ENCODE peak calls at places on chromosome 5, in seven cellular contexts. A is GM23338, Q is PC-3, D is SK-N-SH, H is hepatocyte, V is HCT116, I is MM.1S. G is an unnamed sample.
A peak's percentile ranks its signal among the peaks of the same experiment; 100 is the strongest.

GRCh38 chr5:95984287-95984938 is 22.8 kb upstream of the ELL2 start:
- DNase-seq in A (no peak), Q (no peak), D (no peak), H (no peak), V (no peak), I (no peak), G (no peak)

GRCh38 chr5:90562331-90562730 is 3.7 kb downstream of the ADGRV1 start:
- DNase-seq in A (peak; percentile 18), Q (no peak), D (no peak), H (no peak), V (no peak), I (no peak), G (no peak)

GRCh38 chr5:7010578-7010977 is 297.3 kb downstream of the TENT4A start:
- DNase-seq in A (peak; percentile 41), Q (peak; percentile 14), D (no peak), H (peak; percentile 8), V (no peak), I (no peak), G (no peak)

GRCh38 chr5:93637697-93638096 is 54.7 kb downstream of the NR2F1 start:
- DNase-seq in A (no peak), Q (no peak), D (no peak), H (no peak), V (no peak), I (no peak), G (no peak)

GRCh38 chr5:17964067-17964466 is 329.8 kb downstream of the TAF11L14 start:
- DNase-seq in A (no peak), Q (peak; percentile 26), D (no peak), H (no peak), V (no peak), I (no peak), G (no peak)

GRCh38 chr5:93145767-93146166 is 435.3 kb downstream of the NR2F1-AS1 start:
- DNase-seq in A (no peak), Q (peak; percentile 49), D (no peak), H (no peak), V (no peak), I (no peak), G (no peak)

GRCh38 chr5:9553561-9553960 is 7.7 kb upstream of the SEMA5A start:
- DNase-seq in A (no peak), Q (no peak), D (no peak), H (peak; percentile 16), V (no peak), I (no peak), G (no peak)

GRCh38 chr5:168984135-168984675 is 316.7 kb downstream of the SLIT3 start:
- DNase-seq in A (peak; percentile 38), Q (no peak), D (no peak), H (no peak), V (no peak), I (no peak), G (no peak)

GRCh38 chr5:84383816-84384603 is 670 bp downstream of the EDIL3 start:
- DNase-seq in A (peak; percentile 94), Q (peak; percentile 53), D (peak; percentile 51), H (peak; percentile 52), V (no peak), I (no peak), G (no peak)

GRCh38 chr5:142014911-142015584 is 2.2 kb upstream of the GNPDA1 start:
- DNase-seq in A (peak; percentile 81), Q (peak; percentile 92), D (peak; percentile 61), H (peak; percentile 82), V (peak; percentile 69), I (peak; percentile 89), G (peak; percentile 82)

GRCh38 chr5:76788362-76788761 is 30.5 kb upstream of the F2RL1 start:
- DNase-seq in A (no peak), Q (peak; percentile 60), D (no peak), H (peak; percentile 25), V (no peak), I (no peak), G (no peak)

GRCh38 chr5:72618699-72619098 is 111.5 kb upstream of the ZNF366 start:
- DNase-seq in A (no peak), Q (no peak), D (no peak), H (no peak), V (no peak), I (no peak), G (no peak)

GRCh38 chr5:178114325-178115135 is 1.2 kb downstream of the N4BP3 start:
- DNase-seq in A (peak; percentile 48), Q (no peak), D (no peak), H (no peak), V (no peak), I (no peak), G (peak; percentile 62)

GRCh38 chr5:74199005-74199404 is 441.5 kb downstream of the ENC1 start:
- DNase-seq in A (no peak), Q (no peak), D (no peak), H (no peak), V (no peak), I (no peak), G (no peak)

GRCh38 chr5:139633295-139634027 is 14.7 kb upstream of the CXXC5 start:
- DNase-seq in A (peak; percentile 82), Q (peak; percentile 81), D (peak; percentile 77), H (peak; percentile 85), V (no peak), I (peak; percentile 78), G (peak; percentile 82)

GRCh38 chr5:167934561-167934971 is 356.9 kb upstream of the WWC1 start:
- DNase-seq in A (no peak), Q (no peak), D (no peak), H (peak; percentile 17), V (no peak), I (no peak), G (no peak)

GRCh38 chr5:149345892-149346222 is 558 bp downstream of the GRPEL2 start:
- DNase-seq in A (peak; percentile 61), Q (peak; percentile 52), D (no peak), H (peak; percentile 44), V (no peak), I (peak; percentile 27), G (peak; percentile 57)

GRCh38 chr5:77645158-77645994 is 6.9 kb upstream of the OTP start:
- DNase-seq in A (peak; percentile 72), Q (no peak), D (peak; percentile 93), H (peak; percentile 70), V (peak; percentile 29), I (peak; percentile 54), G (peak; percentile 33)

GRCh38 chr5:150780816-150781221 is 2.3 kb downstream of the SMIM3 start:
- DNase-seq in A (no peak), Q (peak; percentile 38), D (no peak), H (no peak), V (no peak), I (no peak), G (no peak)

GRCh38 chr5:150782850-150783249 is 4.3 kb downstream of the SMIM3 start:
- DNase-seq in A (no peak), Q (no peak), D (no peak), H (no peak), V (no peak), I (no peak), G (no peak)

GRCh38 chr5:150781706-150782614 is 3.4 kb downstream of the SMIM3 start:
- DNase-seq in A (no peak), Q (peak; percentile 20), D (no peak), H (peak; percentile 74), V (no peak), I (no peak), G (no peak)

GRCh38 chr5:150785950-150786349 is 7.4 kb downstream of the SMIM3 start:
- DNase-seq in A (no peak), Q (no peak), D (no peak), H (no peak), V (no peak), I (no peak), G (no peak)

GRCh38 chr5:150783422-150783928 is 4.9 kb downstream of the SMIM3 start:
- DNase-seq in A (peak; percentile 48), Q (peak; percentile 97), D (no peak), H (peak; percentile 82), V (peak; percentile 83), I (no peak), G (peak; percentile 7)
- H3K4me2 ChIP-seq in A (peak overlapping the region; percentile 35), Q (peak overlapping the region; percentile 72), D (peak overlapping the region; percentile 86), H (peak overlapping the region; percentile 60), V (peak overlapping the region; percentile 94), I (no peak overlapping the region), G (no peak overlapping the region)

GRCh38 chr5:14351086-14351661 is 208.0 kb downstream of the TRIO start:
- DNase-seq in A (no peak), Q (no peak), D (no peak), H (no peak), V (no peak), I (no peak), G (no peak)
- H4K20me1 ChIP-seq in A (no peaks in the 10 kb centered on the region), Q (peaks cover 24% of the 10 kb centered on the region), D (peaks cover 84% of the 10 kb centered on the region), H (peaks cover 3% of the 10 kb centered on the region), V (peaks cover 3% of the 10 kb centered on the region), I (no peaks in the 10 kb centered on the region), G (peaks cover 9% of the 10 kb centered on the region)

GRCh38 chr5:51650824-51651223 is 267.6 kb downstream of the ISL1 start:
- DNase-seq in A (no peak), Q (no peak), D (no peak), H (no peak), V (no peak), I (peak; percentile 40), G (no peak)

GRCh38 chr5:51646482-51646881 is 263.2 kb downstream of the ISL1 start:
- DNase-seq in A (no peak), Q (no peak), D (no peak), H (no peak), V (no peak), I (no peak), G (no peak)

GRCh38 chr5:51651476-51651875 is 268.2 kb downstream of the ISL1 start:
- DNase-seq in A (no peak), Q (peak; percentile 48), D (no peak), H (no peak), V (no peak), I (no peak), G (no peak)

GRCh38 chr5:51652980-51653379 is 269.7 kb downstream of the ISL1 start:
- DNase-seq in A (no peak), Q (peak; percentile 62), D (no peak), H (no peak), V (no peak), I (no peak), G (no peak)

GRCh38 chr5:51651889-51652288 is 268.6 kb downstream of the ISL1 start:
- DNase-seq in A (no peak), Q (peak; percentile 74), D (no peak), H (no peak), V (no peak), I (no peak), G (no peak)
- TF ChIP-seq EZH2phosphoT487 in A (no peak), Q (no peak), D (no peak), H (no peak), V (no peak), I (no peak), G (no peak)

DNA sequence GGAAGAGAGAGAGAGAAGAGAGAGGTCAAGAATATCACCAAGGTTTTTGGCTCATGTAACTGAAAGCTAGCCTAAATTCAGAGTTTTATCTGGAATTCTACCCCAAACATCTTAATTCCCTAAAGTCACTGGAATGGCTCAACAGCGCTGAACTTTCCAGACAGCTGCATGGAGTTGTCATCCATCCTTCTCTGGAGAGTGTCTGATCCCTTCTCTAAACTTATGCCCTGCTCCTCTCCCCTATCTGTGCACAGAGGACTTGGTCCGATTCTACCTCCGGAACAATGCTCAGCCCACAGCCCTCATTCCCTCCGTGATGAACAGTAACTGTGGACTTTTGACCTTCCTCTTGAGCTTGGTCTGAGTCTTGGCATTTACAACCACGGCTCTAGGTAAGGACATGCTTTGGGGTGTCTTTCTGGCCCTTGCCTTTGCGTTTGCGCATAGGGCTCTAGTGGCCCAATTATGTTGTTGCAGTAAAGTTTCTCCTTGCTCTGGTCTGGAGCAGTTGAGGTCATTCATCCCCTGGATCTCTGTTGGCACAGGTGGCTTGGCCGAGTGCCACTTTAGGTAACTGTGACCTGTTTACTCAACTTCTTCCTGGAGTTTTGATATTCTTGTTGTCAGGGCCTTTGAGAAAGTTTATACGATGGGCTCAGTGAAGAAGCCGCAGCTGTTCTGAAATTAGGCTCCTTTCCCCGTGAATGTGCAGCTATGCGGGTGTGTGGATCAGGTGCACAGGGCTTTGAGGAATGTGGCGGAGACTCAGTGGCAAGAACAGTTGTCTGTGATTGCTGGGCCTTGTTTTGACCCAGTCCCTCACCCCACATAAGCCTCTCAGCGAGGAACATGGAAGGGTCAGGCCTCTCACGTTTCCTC is 18.4 kb upstream of the CD180 start:
- DNase-seq in A (no peak), Q (no peak), D (no peak), H (peak; percentile 30), V (no peak), I (no peak), G (no peak)
- H3K4me2 ChIP-seq in A (no peak overlapping the region), Q (peak overlapping the region; percentile 59), D (no peak overlapping the region), H (peak overlapping the region; percentile 70), V (no peak overlapping the region), I (peak overlapping the region; percentile 84), G (peak overlapping the region; percentile 70)